ENCODE peak calls at places on chromosomes 12 and 14, in ten cellular contexts. P, T, C, V, Q, S, D, Y, B and H are unnamed samples.

GRCh38 chr12:43921666-43922337 is 85.9 kb downstream of the TMEM117 start:
- DNase-seq in Q (no peak), B (no peak), V (no peak), Y (no peak), D (no peak), S (no peak), P (no peak), T (no peak), C (no peak), H (no peak)

GRCh38 chr12:48104531-48104930 is 1.3 kb downstream of the SENP1 start:
- DNase-seq in V (no peak), T (peak), B (no peak), Q (no peak), P (no peak), C (no peak), S (no peak), D (no peak), Y (no peak), H (no peak)

GRCh38 chr12:96400631-96401060 is 407 bp upstream of the CDK17 start:
- DNase-seq in Y (no peak), B (no peak), D (no peak), C (no peak), S (no peak), P (no peak), Q (no peak), V (no peak), T (no peak), H (no peak)

GRCh38 chr12:119682635-119683340 is 14.9 kb downstream of the PRKAB1 start:
- DNase-seq in D (no peak), P (no peak), V (no peak), S (no peak), B (no peak), Q (no peak), Y (no peak), T (peak), C (no peak), H (no peak)

GRCh38 chr12:112126000-112126431 is 656 bp downstream of the TRAFD1 start:
- DNase-seq in D (no peak), S (no peak), Q (no peak), T (no peak), Y (peak), C (no peak), P (no peak), V (no peak), B (no peak), H (no peak)

GRCh38 chr12:18700254-18700653 is 37.6 kb downstream of the PLCZ1 start:
- DNase-seq in D (peak), V (no peak), T (no peak), Y (no peak), S (no peak), P (no peak), Q (peak), B (no peak), C (no peak), H (no peak)

GRCh38 chr12:31732926-31733548 is 4.2 kb upstream of the AMN1 start:
- DNase-seq in C (no peak), V (no peak), S (no peak), P (no peak), B (no peak), Q (peak), Y (no peak), D (no peak), T (peak), H (no peak)

GRCh38 chr14:30214014-30214413 is 286.4 kb upstream of the PRKD1 start:
- DNase-seq in Q (no peak), P (no peak), D (no peak), B (no peak), T (no peak), C (no peak), Y (no peak), S (no peak), V (no peak), H (no peak)

GRCh38 chr12:119440961-119441360 is 106.4 kb downstream of the CCDC60 start:
- DNase-seq in B (no peak), P (no peak), Q (no peak), C (no peak), T (no peak), S (no peak), V (no peak), D (no peak), Y (no peak), H (no peak)

GRCh38 chr12:87383705-87384104 is 645.5 kb downstream of the C12orf50 start:
- DNase-seq in C (no peak), Y (no peak), S (no peak), B (no peak), T (no peak), P (no peak), Q (no peak), V (no peak), D (no peak), H (no peak)

GRCh38 chr14:39768579-39768978 is 336.3 kb upstream of the FBXO33 start:
- DNase-seq in Q (no peak), V (no peak), D (no peak), P (no peak), S (no peak), Y (no peak), B (no peak), T (no peak), C (no peak), H (no peak)

GRCh38 chr14:69848903-69849391 is 30.3 kb upstream of the SMOC1 start:
- DNase-seq in Q (no peak), C (no peak), S (no peak), Y (no peak), D (no peak), B (no peak), P (no peak), V (no peak), T (no peak), H (no peak)

GRCh38 chr12:120887253-120888043 is 16.7 kb downstream of the SPPL3 start:
- DNase-seq in Q (no peak), S (no peak), B (no peak), P (no peak), T (no peak), D (no peak), C (no peak), V (no peak), Y (no peak), H (no peak)

GRCh38 chr12:91380651-91381050 is 198.0 kb upstream of the DCN start:
- DNase-seq in T (no peak), B (no peak), C (no peak), S (no peak), Y (no peak), D (no peak), V (no peak), P (no peak), Q (no peak), H (no peak)

GRCh38 chr12:96908170-96908675 is 1.2 kb downstream of the NEDD1 start:
- DNase-seq in C (no peak), D (no peak), V (no peak), B (no peak), P (no peak), T (peak), Q (no peak), S (no peak), Y (no peak), H (no peak)

GRCh38 chr14:57486767-57487379 is 6.8 kb downstream of the CCDC198 start:
- DNase-seq in V (no peak), S (no peak), Y (no peak), D (peak), C (no peak), B (no peak), Q (no peak), T (peak), P (no peak), H (no peak)

GRCh38 chr14:93045211-93045674 is 70.5 kb downstream of the ITPK1 start:
- DNase-seq in Y (no peak), T (no peak), S (no peak), B (no peak), D (no peak), V (no peak), P (no peak), C (no peak), Q (no peak), H (no peak)

GRCh38 chr12:115611477-115611876 is 666.0 kb downstream of the MED13L start:
- DNase-seq in D (no peak), V (peak), T (no peak), B (peak), C (no peak), P (no peak), Y (no peak), S (no peak), Q (no peak), H (no peak)

DNA sequence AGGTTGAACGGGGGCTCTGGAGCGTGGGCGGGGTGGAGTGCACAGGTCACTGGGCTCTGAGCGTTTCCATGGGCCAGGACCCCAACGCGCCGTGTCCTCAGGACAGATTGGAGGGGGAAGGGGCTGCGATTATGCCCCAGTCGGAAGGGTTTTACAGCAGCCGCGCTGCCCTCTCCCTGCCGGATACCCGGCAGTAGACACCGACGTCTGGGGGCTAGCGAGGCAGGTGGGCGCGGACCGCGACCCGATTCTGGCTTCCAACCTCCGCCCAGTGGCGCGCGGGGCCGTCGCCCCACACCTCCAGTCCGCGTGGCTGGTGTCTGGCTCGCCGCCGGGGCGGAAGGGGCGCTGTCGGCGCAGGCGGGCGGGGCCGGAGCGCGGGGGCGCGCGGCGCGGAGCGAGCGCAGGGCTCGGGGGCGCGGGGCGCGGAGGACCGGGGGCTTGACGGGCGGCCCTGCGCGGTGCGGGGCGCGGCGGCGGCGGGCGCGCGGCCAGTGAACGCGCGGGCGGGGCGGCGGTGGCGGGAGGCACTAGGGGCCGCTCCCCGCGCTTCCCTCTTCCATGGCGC is 2.4 kb upstream of the KIF26A start:
- DNase-seq in V (no peak), D (no peak), T (no peak), Y (no peak), B (peak), C (no peak), Q (no peak), P (no peak), S (no peak), H (no peak)
- TF ChIP-seq CTCF in V (no peak), D (no peak), T (no peak), Y (no peak), B (peak), C (no peak), Q (no peak), P (no peak), S (no peak), H (no peak)

GRCh38 chr14:105012171-105012985 is 8.5 kb downstream of the CDCA4 start:
- DNase-seq in Q (no peak), S (no peak), T (no peak), C (no peak), D (no peak), P (no peak), B (no peak), V (peak), Y (no peak), H (no peak)

GRCh38 chr14:105011312-105011990 is 9.4 kb downstream of the CDCA4 start:
- DNase-seq in S (no peak), Q (no peak), D (no peak), V (no peak), P (no peak), B (no peak), Y (no peak), C (no peak), T (no peak), H (no peak)

GRCh38 chr14:105014631-105015030 is 6.3 kb downstream of the CDCA4 start:
- DNase-seq in Y (no peak), B (no peak), S (no peak), C (no peak), D (no peak), T (no peak), V (no peak), P (no peak), Q (no peak), H (no peak)

GRCh38 chr14:105014032-105014431 is 6.9 kb downstream of the CDCA4 start:
- DNase-seq in P (no peak), B (no peak), Y (no peak), C (no peak), V (no peak), D (no peak), S (no peak), T (no peak), Q (no peak), H (no peak)

GRCh38 chr14:105013150-105013787 is 7.6 kb downstream of the CDCA4 start:
- DNase-seq in D (no peak), Y (no peak), Q (no peak), P (no peak), C (no peak), V (no peak), B (peak), S (no peak), T (no peak), H (no peak)
- TF ChIP-seq CTCF in D (peak), Y (no peak), Q (no peak), P (no peak), C (no peak), V (no peak), B (peak), S (no peak), T (no peak), H (no peak)

GRCh38 chr12:27305673-27306504 is 26.7 kb upstream of the BMAL2 start:
- DNase-seq in D (no peak), T (peak), Y (no peak), C (no peak), S (no peak), B (no peak), Q (peak), V (no peak), P (no peak), H (no peak)
- TF ChIP-seq CTCF in D (peak), T (peak), Y (peak), C (peak), S (peak), B (peak), Q (peak), V (no peak), P (peak), H (peak)

GRCh38 chr12:123150273-123150803 is 552 bp downstream of the PITPNM2 start:
- DNase-seq in T (peak), D (no peak), Y (no peak), S (no peak), C (peak), P (peak), Q (no peak), B (peak), V (no peak), H (peak)

GRCh38 chr12:123149828-123150272 is 1.0 kb downstream of the PITPNM2 start:
- DNase-seq in T (no peak), V (no peak), B (no peak), Q (no peak), D (no peak), C (no peak), P (no peak), Y (no peak), S (no peak), H (peak)

GRCh38 chr12:123152823-123153222 is 1.9 kb upstream of the PITPNM2 start:
- DNase-seq in S (no peak), P (no peak), T (peak), Q (no peak), C (no peak), Y (no peak), B (no peak), V (no peak), D (no peak), H (no peak)

GRCh38 chr12:123151679-123152454 is 977 bp upstream of the PITPNM2 start:
- DNase-seq in T (peak), B (no peak), S (no peak), D (no peak), P (no peak), V (no peak), Q (no peak), Y (no peak), C (no peak), H (no peak)

DNA sequence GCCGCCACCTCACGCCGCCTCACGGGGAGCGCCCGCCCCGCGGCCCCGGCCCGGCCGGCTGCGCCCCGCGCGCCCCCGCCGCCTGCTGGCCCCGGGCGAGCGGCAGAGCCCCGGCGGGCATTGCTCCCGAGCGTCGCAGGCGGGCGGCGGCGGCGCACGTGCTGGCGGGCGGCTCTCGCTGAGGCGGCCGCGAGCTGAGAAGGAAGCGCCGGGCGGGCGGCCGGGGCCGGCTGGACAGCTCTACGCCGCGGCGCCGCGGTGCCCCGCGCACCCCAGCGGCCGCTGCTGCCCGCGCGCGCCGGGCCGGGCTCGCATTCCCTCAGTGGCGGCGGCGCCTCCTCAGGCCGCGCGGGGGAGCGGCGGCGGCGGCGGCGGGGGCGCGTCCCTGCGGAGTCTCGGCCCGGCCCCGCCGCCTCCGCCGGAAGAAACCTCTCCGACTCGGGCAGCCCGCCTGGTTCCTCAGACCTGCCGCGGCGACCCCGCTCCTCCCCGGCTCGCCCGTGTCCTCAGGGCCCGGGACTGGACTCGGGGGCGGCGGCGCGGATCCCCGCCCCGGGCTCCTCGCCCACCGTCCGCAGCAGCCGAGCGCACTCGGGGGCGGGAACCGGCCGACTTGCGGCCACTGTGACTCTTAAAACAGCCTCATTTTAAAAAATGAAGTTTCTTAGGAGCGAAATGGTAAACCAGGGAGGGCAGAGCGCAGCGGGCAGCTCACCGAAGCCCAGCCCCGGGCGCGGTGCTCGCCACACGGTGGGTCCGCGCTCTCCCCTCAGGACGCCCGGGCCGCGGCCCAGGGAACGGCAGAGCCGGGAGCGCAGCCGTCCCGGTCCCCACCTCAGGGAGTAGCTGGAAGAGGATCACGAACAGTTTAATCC is at the start of gene PITPNM2:
- DNase-seq in Q (no peak), T (peak), C (peak), B (peak), Y (peak), D (no peak), P (peak), S (peak), V (peak), H (peak)
- TF ChIP-seq CTCF in Q (no peak), T (no peak), C (no peak), B (peak), Y (no peak), D (no peak), P (peak), S (no peak), V (no peak), H (peak)

GRCh38 chr14:22772725-22773124 is 6.2 kb downstream of the OXA1L start:
- DNase-seq in D (no peak), Q (no peak), Y (no peak), C (no peak), P (no peak), V (no peak), B (no peak), T (no peak), S (no peak), H (no peak)

GRCh38 chr14:22773162-22774010 is 6.9 kb downstream of the OXA1L start:
- DNase-seq in C (no peak), B (no peak), Y (no peak), T (no peak), D (no peak), Q (no peak), V (no peak), S (no peak), P (no peak), H (no peak)

GRCh38 chr14:22770481-22771187 is 4.1 kb downstream of the OXA1L start:
- DNase-seq in Q (no peak), D (no peak), S (no peak), C (no peak), T (no peak), B (no peak), Y (no peak), V (no peak), P (no peak), H (no peak)

GRCh38 chr14:22776215-22776614 is 9.7 kb downstream of the OXA1L start:
- DNase-seq in S (no peak), V (no peak), B (no peak), Y (no peak), T (no peak), Q (no peak), D (no peak), C (no peak), P (no peak), H (no peak)

DNA sequence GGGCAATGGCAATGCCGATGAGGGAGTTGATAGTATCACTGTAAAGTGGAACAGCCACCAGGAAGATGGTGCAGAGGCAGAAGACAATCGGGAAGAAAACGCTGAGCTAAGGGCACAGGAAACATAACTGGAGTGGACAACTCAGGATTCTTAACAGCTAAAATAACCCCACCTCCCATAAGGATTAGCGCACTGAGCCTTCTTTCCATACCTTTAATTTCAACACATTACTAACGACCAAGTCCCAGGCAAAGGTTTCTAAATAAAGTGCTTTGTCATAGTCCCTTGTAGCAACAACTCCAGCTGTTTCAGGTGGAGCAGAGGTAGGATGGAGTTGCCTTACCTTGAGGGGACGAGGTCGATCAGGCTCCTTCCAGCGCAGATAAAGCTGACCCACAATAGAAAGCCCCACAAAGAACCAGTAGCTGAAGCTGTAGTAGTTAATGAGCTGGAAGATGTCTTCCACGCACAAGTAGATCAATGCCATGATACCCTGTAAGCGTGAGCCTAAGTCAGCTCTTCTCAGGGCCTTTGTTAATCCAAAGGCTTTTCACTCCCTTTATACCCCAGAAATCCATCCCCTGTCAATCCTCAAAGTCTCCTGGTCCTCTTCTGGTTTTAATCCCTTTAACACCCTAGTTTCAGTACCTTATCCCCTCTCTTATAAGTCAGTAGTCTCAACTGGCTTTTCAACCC is 7.7 kb downstream of the OXA1L start:
- DNase-seq in C (no peak), Q (no peak), S (no peak), V (no peak), P (no peak), Y (no peak), T (no peak), B (no peak), D (no peak), H (no peak)
- TF ChIP-seq CTCF in C (no peak), Q (no peak), S (no peak), V (no peak), P (no peak), Y (no peak), T (no peak), B (no peak), D (no peak), H (no peak)

GRCh38 chr12:57033428-57033827 is 16.5 kb downstream of the MYO1A start:
- DNase-seq in B (no peak), Y (no peak), T (no peak), S (no peak), D (no peak), P (no peak), C (no peak), Q (no peak), V (no peak), H (no peak)

GRCh38 chr12:57027011-57027804 is 10.9 kb upstream of the TAC3 start:
- DNase-seq in C (no peak), T (no peak), Y (no peak), V (no peak), B (no peak), D (no peak), P (no peak), Q (no peak), S (no peak), H (no peak)

GRCh38 chr12:57027805-57028153 is 11.4 kb upstream of the TAC3 start:
- DNase-seq in V (no peak), S (no peak), Y (no peak), D (no peak), T (no peak), P (no peak), C (no peak), Q (no peak), B (no peak), H (no peak)

GRCh38 chr12:57031789-57032188 is 15.5 kb upstream of the TAC3 start:
- DNase-seq in P (no peak), S (no peak), V (no peak), Y (no peak), Q (no peak), T (no peak), D (no peak), B (no peak), C (no peak), H (no peak)

GRCh38 chr12:57031228-57031670 is 14.9 kb upstream of the TAC3 start:
- DNase-seq in D (no peak), V (no peak), Y (no peak), C (no peak), P (no peak), S (no peak), T (peak), B (no peak), Q (no peak), H (no peak)
- TF ChIP-seq CTCF in D (no peak), V (no peak), Y (no peak), C (no peak), P (no peak), S (peak), T (no peak), B (no peak), Q (no peak), H (no peak)